ENCODE peak calls at places on chromosomes 16 and 17, in six cellular contexts. E, U, L, P, I and D are unnamed samples. For H3K4me1, the result is how much of the 10 kb centered on the place peaks cover.

GRCh38 chr16:10325783-10326543 is 59.9 kb upstream of the ATF7IP2 start:
- DNase-seq in E (no peak), U (no peak), L (peak), P (no peak), I (no peak), D (no peak)

GRCh38 chr16:57132470-57132869 is 40.1 kb downstream of the CPNE2 start:
- DNase-seq in E (no peak), U (no peak), L (no peak), P (no peak), I (no peak), D (no peak)

GRCh38 chr17:73553311-73553710 is 90.9 kb downstream of the SDK2 start:
- DNase-seq in E (no peak), U (no peak), L (no peak), P (no peak), I (no peak), D (no peak)

GRCh38 chr17:47776330-47777197 is 43.5 kb downstream of the TBX21 start:
- DNase-seq in E (peak), U (peak), L (peak), P (no peak), I (no peak), D (peak)

GRCh38 chr16:19578378-19578851 is 22.9 kb downstream of the VPS35L start:
- DNase-seq in E (no peak), U (no peak), L (peak), P (no peak), I (no peak), D (no peak)

GRCh38 chr17:44084131-44084538 is 13.6 kb downstream of the G6PC3 start:
- DNase-seq in E (no peak), U (no peak), L (no peak), P (no peak), I (no peak), D (no peak)

GRCh38 chr17:61403846-61404701 is 4.4 kb downstream of the TBX2 start:
- DNase-seq in E (no peak), U (no peak), L (no peak), P (no peak), I (peak), D (no peak)

GRCh38 chr17:59367657-59368045 is 36.2 kb downstream of the YPEL2 start:
- DNase-seq in E (no peak), U (no peak), L (no peak), P (no peak), I (peak), D (no peak)

GRCh38 chr16:72990003-72990521 is 57.9 kb downstream of the ZFHX3 start:
- DNase-seq in E (no peak), U (no peak), L (peak), P (peak), I (peak), D (no peak)
- H3K4me1 ChIP-seq in E (under half), U (under half), L (half or more), P (under half), I (half or more), D (under half)

GRCh38 chr17:17774009-17774881 is 62.5 kb downstream of the SREBF1 start:
- DNase-seq in E (no peak), U (no peak), L (peak), P (no peak), I (no peak), D (no peak)

GRCh38 chr17:17772231-17772630 is 64.6 kb downstream of the SREBF1 start:
- DNase-seq in E (no peak), U (no peak), L (no peak), P (no peak), I (no peak), D (no peak)

GRCh38 chr17:17769869-17770361 is 66.9 kb downstream of the SREBF1 start:
- DNase-seq in E (no peak), U (no peak), L (no peak), P (no peak), I (no peak), D (no peak)

GRCh38 chr17:17770371-17771059 is 66.3 kb downstream of the SREBF1 start:
- DNase-seq in E (no peak), U (no peak), L (no peak), P (no peak), I (no peak), D (no peak)

DNA sequence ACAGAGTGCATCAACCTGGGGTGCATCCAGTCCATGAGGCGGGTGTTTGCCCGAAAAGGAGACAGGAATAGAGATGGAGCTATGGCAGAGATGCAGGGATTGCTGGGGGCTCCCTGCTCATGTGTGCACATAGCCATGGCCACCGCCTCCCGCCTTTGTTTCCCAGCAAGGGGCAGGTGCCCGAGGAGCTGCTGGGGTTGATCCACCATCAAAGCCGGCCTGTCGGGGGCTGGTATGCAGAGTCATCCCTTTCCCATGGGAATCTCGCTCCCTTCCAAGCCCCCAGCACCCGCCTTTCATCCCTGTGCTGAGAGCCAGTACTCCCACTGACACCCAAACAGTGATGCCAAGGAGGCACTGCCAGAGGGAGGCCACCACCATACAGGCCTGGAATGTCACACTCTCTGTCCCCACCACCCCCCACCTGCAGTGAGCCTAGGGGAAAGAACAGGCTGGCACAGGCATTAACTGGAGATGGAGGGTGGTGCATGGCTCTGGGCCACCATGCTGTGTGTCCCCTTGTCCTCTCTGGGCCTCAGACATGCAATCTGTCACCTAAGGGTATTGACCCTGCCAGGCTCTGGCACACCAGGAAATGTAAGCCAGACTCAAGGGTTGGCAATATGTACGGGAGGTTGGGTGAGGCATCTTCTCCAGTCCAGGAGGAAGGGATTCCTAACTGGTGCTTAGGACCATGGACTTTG is 65.1 kb downstream of the SREBF1 start:
- DNase-seq in E (no peak), U (no peak), L (no peak), P (no peak), I (no peak), D (no peak)
- H3K4me3 ChIP-seq in E (no peak), U (no peak), L (no peak), P (no peak), I (no peak), D (no peak)

GRCh38 chr16:23901178-23902131 is 65.7 kb downstream of the PRKCB start:
- DNase-seq in E (no peak), U (no peak), L (peak), P (no peak), I (no peak), D (no peak)
- H3K27ac ChIP-seq in E (no peak), U (no peak), L (no peak), P (no peak), I (no peak), D (no peak)

DNA sequence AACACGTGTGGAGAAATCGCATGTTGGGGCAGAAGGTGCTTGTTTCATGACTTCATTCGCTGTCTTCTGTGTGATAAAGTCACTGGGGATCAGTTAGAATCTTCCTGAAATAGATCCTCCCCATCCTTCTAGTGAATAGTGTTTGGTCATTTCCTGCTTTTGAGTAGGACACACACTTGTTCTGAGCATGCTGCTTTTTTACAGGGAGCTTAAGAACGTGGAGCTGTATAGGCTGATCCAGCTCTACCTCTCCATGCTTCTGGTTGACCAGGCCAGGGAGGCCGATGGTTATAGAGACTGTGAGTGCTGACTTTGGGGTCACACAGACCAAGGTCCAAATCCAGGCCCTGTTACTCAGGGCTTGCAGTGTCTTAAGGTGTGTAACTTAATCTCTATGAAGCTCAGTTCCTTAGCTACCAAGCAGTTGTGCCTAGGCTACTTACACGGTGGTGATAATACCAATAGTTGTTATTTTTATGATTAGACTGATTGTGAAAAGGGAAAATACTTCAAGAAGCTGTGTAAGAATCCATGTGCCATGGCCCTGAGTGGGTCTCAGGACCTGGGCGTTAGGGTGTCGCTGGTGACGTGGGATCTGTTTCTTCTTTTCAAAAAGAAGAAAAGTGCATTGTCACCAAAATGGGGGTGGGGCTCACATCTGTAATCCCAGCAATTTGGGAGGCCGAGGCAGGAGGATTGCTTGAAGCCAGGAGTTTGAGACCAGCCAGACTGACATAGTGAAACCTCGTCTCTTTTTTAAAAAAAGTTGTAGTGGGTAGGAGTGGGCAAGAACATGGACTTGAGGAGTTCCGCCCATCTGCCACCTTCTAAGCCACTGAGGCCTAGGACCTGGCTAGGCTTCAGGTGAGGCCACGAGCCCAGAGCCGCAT is 64.1 kb upstream of the LGALS9 start:
- DNase-seq in E (no peak), U (no peak), L (no peak), P (no peak), I (no peak), D (no peak)
- H3K4me1 ChIP-seq in E (under half), U (under half), L (under half), P (under half), I (under half), D (under half)

DNA sequence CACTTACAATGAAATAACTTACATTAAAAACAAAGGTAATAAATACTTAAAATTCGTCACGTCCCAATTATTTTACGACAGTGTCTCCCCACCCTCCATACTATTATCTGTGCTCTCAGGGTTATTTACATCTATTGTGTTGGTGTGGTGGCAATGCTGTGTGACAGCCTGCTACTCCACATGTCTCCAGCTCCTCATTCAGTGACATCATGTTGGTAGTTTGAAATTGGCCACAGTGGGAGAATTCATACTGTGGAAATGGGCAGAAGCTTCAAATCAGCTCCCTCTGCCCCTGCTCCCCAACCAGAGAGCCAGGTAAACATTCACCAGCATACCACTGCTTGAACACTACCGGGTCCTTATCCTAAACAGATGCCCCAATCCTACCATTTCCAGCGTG is 6.3 kb downstream of the TNS4 start:
- DNase-seq in E (no peak), U (no peak), L (no peak), P (no peak), I (no peak), D (no peak)
- H3K4me3 ChIP-seq in E (no peak), U (no peak), L (no peak), P (no peak), I (no peak), D (no peak)

DNA sequence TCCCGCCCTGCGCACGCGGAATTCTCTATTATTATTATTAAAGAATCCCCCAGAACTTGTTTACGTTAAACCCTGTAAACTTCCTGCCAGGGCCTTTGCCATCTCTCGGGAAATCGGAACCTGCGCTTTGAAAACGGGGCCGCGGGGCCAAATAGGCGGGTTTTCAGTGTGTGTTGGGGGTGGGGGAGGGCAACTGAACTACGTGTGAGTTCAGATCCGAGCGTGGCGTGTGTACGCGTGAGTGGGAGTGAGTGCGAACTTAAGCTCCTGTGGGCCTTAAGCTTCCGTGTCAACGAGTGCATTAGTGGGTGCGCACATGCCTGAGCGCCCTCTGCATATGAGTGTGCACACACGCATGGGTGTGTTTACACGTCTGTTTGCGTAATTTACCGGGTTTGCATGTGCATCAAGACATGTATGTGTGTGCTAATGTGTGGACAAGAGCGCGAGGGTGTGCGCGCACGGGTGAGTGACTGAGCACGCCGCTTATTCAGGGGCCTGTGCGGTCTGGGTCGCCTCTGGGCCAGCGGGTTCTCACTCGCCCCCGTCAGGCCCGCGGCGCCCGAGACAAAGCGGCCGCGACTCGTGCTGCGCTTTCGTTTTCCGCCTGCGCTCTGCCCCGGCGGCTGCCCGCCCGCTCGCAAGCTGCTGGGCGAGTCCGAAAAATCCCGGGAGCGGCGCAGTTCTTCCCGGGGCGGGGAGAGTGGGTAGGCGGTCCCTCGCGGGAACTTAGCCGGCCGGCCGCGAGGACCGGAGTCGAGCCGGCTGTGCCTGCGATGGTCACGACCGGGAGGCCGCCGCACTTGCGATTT is 1.2 kb upstream of the FOXF1 start:
- DNase-seq in E (no peak), U (no peak), L (peak), P (no peak), I (no peak), D (no peak)
- H3K27ac ChIP-seq in E (no peak), U (no peak), L (no peak), P (peak), I (peak), D (no peak)

DNA sequence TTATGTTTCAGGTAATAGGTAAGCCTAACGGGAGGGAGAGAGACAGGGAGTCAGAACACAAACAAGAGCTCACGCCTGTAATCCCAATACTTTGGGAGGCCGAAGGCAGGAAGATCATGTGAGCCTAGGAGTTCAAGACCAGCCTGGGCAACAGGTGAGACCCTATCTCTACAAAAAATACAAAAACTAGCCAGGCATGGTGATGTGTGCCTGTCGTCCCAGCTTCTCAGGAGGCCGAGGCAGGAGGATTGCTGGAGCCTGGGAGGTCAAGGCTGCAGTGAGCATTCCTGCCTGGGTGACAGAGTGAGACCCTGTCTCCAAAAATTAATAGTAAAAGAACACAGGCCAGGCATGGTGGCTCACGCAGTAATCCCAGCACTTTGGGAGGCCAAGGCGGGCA is 27.4 kb downstream of the YWHAE start:
- DNase-seq in E (no peak), U (no peak), L (no peak), P (no peak), I (no peak), D (no peak)
- H3K4me1 ChIP-seq in E (half or more), U (under half), L (under half), P (under half), I (half or more), D (under half)